ENCODE peak calls at places on chromosomes 7 and 10, in ten cellular contexts. One of them, this sample, is unnamed.

GRCh38 chr7:98755138-98755898 is 114.5 kb downstream of the TMEM130 start:
- DNase-seq in HT-29: no peak
- DNase-seq in cardiac fibroblast: no peak
- DNase-seq in H9: peak
- DNase-seq in RWPE1: no peak
- DNase-seq in hypothalamus: no peak
- DNase-seq in GM10248: peak
- DNase-seq in left cardiac atrium: no peak
- DNase-seq in activated T-cell treated with anti-CD3 and anti-CD28 coated beads for 1 hour: no peak
- DNase-seq in chondrocyte: no peak
- DNase-seq in this sample: no peak

GRCh38 chr10:26441491-26442214 is 3.5 kb downstream of the APBB1IP start:
- DNase-seq in HT-29: no peak
- DNase-seq in cardiac fibroblast: no peak
- DNase-seq in H9: no peak
- DNase-seq in RWPE1: no peak
- DNase-seq in hypothalamus: no peak
- DNase-seq in GM10248: no peak
- DNase-seq in left cardiac atrium: no peak
- DNase-seq in activated T-cell treated with anti-CD3 and anti-CD28 coated beads for 1 hour: no peak
- DNase-seq in chondrocyte: no peak
- DNase-seq in this sample: no peak

GRCh38 chr10:6211341-6212265 is 8.9 kb downstream of the PFKFB3 start:
- DNase-seq in HT-29: no peak
- DNase-seq in cardiac fibroblast: peak
- DNase-seq in H9: peak
- DNase-seq in RWPE1: no peak
- DNase-seq in hypothalamus: peak
- DNase-seq in GM10248: no peak
- DNase-seq in left cardiac atrium: peak
- DNase-seq in activated T-cell treated with anti-CD3 and anti-CD28 coated beads for 1 hour: no peak
- DNase-seq in chondrocyte: peak
- DNase-seq in this sample: no peak

GRCh38 chr7:129835436-129836020 is 117.2 kb downstream of the UBE2H start:
- DNase-seq in HT-29: no peak
- DNase-seq in cardiac fibroblast: no peak
- DNase-seq in H9: no peak
- DNase-seq in RWPE1: no peak
- DNase-seq in hypothalamus: no peak
- DNase-seq in GM10248: no peak
- DNase-seq in left cardiac atrium: no peak
- DNase-seq in activated T-cell treated with anti-CD3 and anti-CD28 coated beads for 1 hour: no peak
- DNase-seq in chondrocyte: no peak
- DNase-seq in this sample: no peak

GRCh38 chr10:7756360-7756992 is 31.3 kb downstream of the KIN start:
- DNase-seq in HT-29: peak
- DNase-seq in cardiac fibroblast: peak
- DNase-seq in H9: peak
- DNase-seq in RWPE1: no peak
- DNase-seq in hypothalamus: no peak
- DNase-seq in GM10248: no peak
- DNase-seq in left cardiac atrium: no peak
- DNase-seq in activated T-cell treated with anti-CD3 and anti-CD28 coated beads for 1 hour: no peak
- DNase-seq in chondrocyte: no peak
- DNase-seq in this sample: no peak

GRCh38 chr10:33945051-33945450 is 610.6 kb upstream of the NRP1 start:
- DNase-seq in HT-29: no peak
- DNase-seq in cardiac fibroblast: no peak
- DNase-seq in H9: no peak
- DNase-seq in RWPE1: no peak
- DNase-seq in hypothalamus: no peak
- DNase-seq in GM10248: no peak
- DNase-seq in left cardiac atrium: no peak
- DNase-seq in activated T-cell treated with anti-CD3 and anti-CD28 coated beads for 1 hour: no peak
- DNase-seq in chondrocyte: no peak
- DNase-seq in this sample: no peak

GRCh38 chr10:103111031-103111917 is 81.8 kb downstream of the NT5C2 start:
- DNase-seq in HT-29: no peak
- DNase-seq in cardiac fibroblast: peak
- DNase-seq in H9: no peak
- DNase-seq in RWPE1: no peak
- DNase-seq in hypothalamus: no peak
- DNase-seq in GM10248: peak
- DNase-seq in left cardiac atrium: no peak
- DNase-seq in activated T-cell treated with anti-CD3 and anti-CD28 coated beads for 1 hour: no peak
- DNase-seq in chondrocyte: no peak
- DNase-seq in this sample: no peak

GRCh38 chr10:123284022-123284421 is 129.8 kb downstream of the BUB3 start:
- DNase-seq in HT-29: peak
- DNase-seq in cardiac fibroblast: no peak
- DNase-seq in H9: no peak
- DNase-seq in RWPE1: peak
- DNase-seq in hypothalamus: no peak
- DNase-seq in GM10248: no peak
- DNase-seq in left cardiac atrium: no peak
- DNase-seq in activated T-cell treated with anti-CD3 and anti-CD28 coated beads for 1 hour: no peak
- DNase-seq in chondrocyte: no peak
- DNase-seq in this sample: no peak

GRCh38 chr7:112994666-112995065 is 92.0 kb downstream of the GPR85 start:
- DNase-seq in HT-29: no peak
- DNase-seq in cardiac fibroblast: no peak
- DNase-seq in H9: no peak
- DNase-seq in RWPE1: no peak
- DNase-seq in hypothalamus: no peak
- DNase-seq in GM10248: no peak
- DNase-seq in left cardiac atrium: no peak
- DNase-seq in activated T-cell treated with anti-CD3 and anti-CD28 coated beads for 1 hour: no peak
- DNase-seq in chondrocyte: no peak
- DNase-seq in this sample: no peak

GRCh38 chr7:44906980-44907379 is 21.6 kb upstream of the PURB start:
- DNase-seq in HT-29: no peak
- DNase-seq in cardiac fibroblast: no peak
- DNase-seq in H9: no peak
- DNase-seq in RWPE1: no peak
- DNase-seq in hypothalamus: no peak
- DNase-seq in GM10248: no peak
- DNase-seq in left cardiac atrium: no peak
- DNase-seq in activated T-cell treated with anti-CD3 and anti-CD28 coated beads for 1 hour: no peak
- DNase-seq in chondrocyte: no peak
- DNase-seq in this sample: no peak

GRCh38 chr10:100529473-100530298 is at the start of gene NDUFB8:
- DNase-seq in HT-29: peak
- DNase-seq in cardiac fibroblast: peak
- DNase-seq in H9: peak
- DNase-seq in RWPE1: peak
- DNase-seq in hypothalamus: peak
- DNase-seq in GM10248: peak
- DNase-seq in left cardiac atrium: peak
- DNase-seq in activated T-cell treated with anti-CD3 and anti-CD28 coated beads for 1 hour: peak
- DNase-seq in chondrocyte: peak
- DNase-seq in this sample: peak

GRCh38 chr7:28083998-28084985 is 96.3 kb downstream of the JAZF1 start:
- DNase-seq in HT-29: no peak
- DNase-seq in cardiac fibroblast: no peak
- DNase-seq in H9: no peak
- DNase-seq in RWPE1: no peak
- DNase-seq in hypothalamus: no peak
- DNase-seq in GM10248: no peak
- DNase-seq in left cardiac atrium: no peak
- DNase-seq in activated T-cell treated with anti-CD3 and anti-CD28 coated beads for 1 hour: no peak
- DNase-seq in chondrocyte: no peak
- DNase-seq in this sample: no peak

GRCh38 chr7:90119178-90119971 is 34.9 kb upstream of the STEAP1 start:
- DNase-seq in HT-29: no peak
- DNase-seq in cardiac fibroblast: peak
- DNase-seq in H9: peak
- DNase-seq in RWPE1: no peak
- DNase-seq in hypothalamus: peak
- DNase-seq in GM10248: no peak
- DNase-seq in left cardiac atrium: peak
- DNase-seq in activated T-cell treated with anti-CD3 and anti-CD28 coated beads for 1 hour: peak
- DNase-seq in chondrocyte: peak
- DNase-seq in this sample: no peak